ENCODE peak calls at places on chromosomes 16 and 17, in five cellular contexts. A is cardiac fibroblast; K is CD8-positive, alpha-beta T cell; X is AG09319; C is Calu3. S is an unnamed sample.

GRCh38 chr16:50298591-50299507 is 32.5 kb downstream of the ADCY7 start:
- DNase-seq in A (no peak), K (no peak), X (no peak), C (no peak), S (no peak)

GRCh38 chr16:66507731-66508239 is 42.1 kb downstream of the TK2 start:
- DNase-seq in A (no peak), K (no peak), X (no peak), C (no peak), S (no peak)

GRCh38 chr16:49914697-49915096 is 58.8 kb upstream of the ZNF423 start:
- DNase-seq in A (no peak), K (no peak), X (no peak), C (no peak), S (no peak)

GRCh38 chr17:50028207-50029120 is 27.4 kb upstream of the ITGA3 start:
- DNase-seq in A (peak), K (no peak), X (no peak), C (peak), S (peak)

GRCh38 chr17:51722994-51723393 is 435.5 kb downstream of the CA10 start:
- DNase-seq in A (no peak), K (no peak), X (no peak), C (no peak), S (no peak)

GRCh38 chr17:78783711-78784396 is 1.8 kb upstream of the CYTH1 start:
- DNase-seq in A (no peak), K (no peak), X (no peak), C (no peak), S (no peak)

GRCh38 chr16:23257682-23258081 is 44.4 kb upstream of the SCNN1B start:
- DNase-seq in A (no peak), K (no peak), X (no peak), C (peak), S (no peak)

GRCh38 chr16:27344707-27345106 is 30.9 kb downstream of the IL4R start:
- DNase-seq in A (no peak), K (no peak), X (no peak), C (no peak), S (no peak)

GRCh38 chr16:30122621-30123160 is 329 bp downstream of the MAPK3 start:
- DNase-seq in A (peak), K (peak), X (no peak), C (no peak), S (no peak)

GRCh38 chr17:4950075-4950756 is 703 bp upstream of the ENO3 start:
- DNase-seq in A (no peak), K (peak), X (no peak), C (peak), S (peak)

GRCh38 chr17:40561871-40562611 is 3.2 kb downstream of the CCR7 start:
- DNase-seq in A (no peak), K (peak), X (no peak), C (peak), S (no peak)

GRCh38 chr16:75116081-75116910 is at the start of gene LDHD:
- DNase-seq in A (peak), K (no peak), X (no peak), C (peak), S (peak)

GRCh38 chr16:59342669-59343068 is 608.6 kb upstream of the GOT2 start:
- DNase-seq in A (no peak), K (no peak), X (no peak), C (no peak), S (no peak)

GRCh38 chr17:71055128-71055527 is 885.8 kb downstream of the KCNJ2 start:
- DNase-seq in A (no peak), K (no peak), X (no peak), C (no peak), S (no peak)

GRCh38 chr17:27473748-27474609 is 17.7 kb downstream of the KSR1 start:
- DNase-seq in A (peak), K (peak), X (no peak), C (peak), S (peak)

GRCh38 chr17:74442670-74443515 is 11.0 kb downstream of the GPRC5C start:
- DNase-seq in A (peak), K (no peak), X (no peak), C (peak), S (peak)

DNA sequence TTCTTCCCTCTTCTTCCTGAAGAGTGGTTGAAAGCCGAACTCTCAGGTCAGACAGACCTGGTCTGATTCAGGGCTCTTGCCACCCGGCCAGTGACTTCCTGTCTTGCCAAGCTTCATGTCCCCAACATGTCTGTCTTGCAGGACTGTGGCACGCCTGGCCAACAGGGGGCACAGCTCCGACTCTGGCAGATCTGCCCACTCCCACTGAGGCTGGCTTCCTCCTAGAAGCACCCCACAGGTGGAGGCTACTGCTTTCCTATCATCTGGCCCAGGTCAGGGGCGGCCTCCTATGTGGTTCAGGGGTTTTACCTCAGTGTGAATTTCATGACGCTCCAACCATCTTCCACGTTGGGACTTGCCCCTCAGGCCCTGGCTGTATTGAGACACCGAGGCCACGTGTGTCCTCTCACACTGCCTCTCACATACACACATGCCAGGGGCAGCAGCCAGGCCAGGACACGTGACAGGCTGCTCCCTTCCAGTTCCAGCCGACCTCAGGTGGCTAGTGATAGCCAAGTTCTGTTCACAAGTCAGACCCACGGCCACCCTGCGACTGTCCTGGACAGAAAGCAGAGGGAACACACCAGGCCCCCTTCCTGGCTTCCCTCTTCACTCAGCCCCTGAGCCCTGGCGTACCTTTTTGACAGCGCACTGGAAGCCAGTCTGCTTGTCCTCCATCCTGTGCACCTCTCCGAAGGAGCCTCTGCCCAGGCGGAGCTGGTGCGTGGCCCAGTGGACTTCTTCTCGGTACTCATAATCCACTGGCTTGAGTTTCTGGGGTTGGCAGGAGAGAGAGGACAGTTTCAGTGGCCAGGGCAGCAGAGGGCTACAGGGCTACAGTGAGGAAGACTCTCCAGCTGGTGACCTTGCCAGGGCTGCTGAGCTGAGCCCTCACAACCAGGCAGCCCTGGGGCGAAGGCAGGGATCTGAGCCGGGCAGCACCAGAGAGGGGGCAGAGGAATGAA is 22.6 kb upstream of the SPATA32 start:
- DNase-seq in A (no peak), K (peak), X (no peak), C (peak), S (no peak)
- TF ChIP-seq CTCF in A (peak), K (no peak), X (peak), C (peak), S (peak)

GRCh38 chr17:43995150-43995471 is 9.3 kb upstream of the NAGS start:
- DNase-seq in A (no peak), K (no peak), X (no peak), C (no peak), S (peak)
- TF ChIP-seq CTCF in A (no peak), K (peak), X (no peak), C (no peak), S (peak)

DNA sequence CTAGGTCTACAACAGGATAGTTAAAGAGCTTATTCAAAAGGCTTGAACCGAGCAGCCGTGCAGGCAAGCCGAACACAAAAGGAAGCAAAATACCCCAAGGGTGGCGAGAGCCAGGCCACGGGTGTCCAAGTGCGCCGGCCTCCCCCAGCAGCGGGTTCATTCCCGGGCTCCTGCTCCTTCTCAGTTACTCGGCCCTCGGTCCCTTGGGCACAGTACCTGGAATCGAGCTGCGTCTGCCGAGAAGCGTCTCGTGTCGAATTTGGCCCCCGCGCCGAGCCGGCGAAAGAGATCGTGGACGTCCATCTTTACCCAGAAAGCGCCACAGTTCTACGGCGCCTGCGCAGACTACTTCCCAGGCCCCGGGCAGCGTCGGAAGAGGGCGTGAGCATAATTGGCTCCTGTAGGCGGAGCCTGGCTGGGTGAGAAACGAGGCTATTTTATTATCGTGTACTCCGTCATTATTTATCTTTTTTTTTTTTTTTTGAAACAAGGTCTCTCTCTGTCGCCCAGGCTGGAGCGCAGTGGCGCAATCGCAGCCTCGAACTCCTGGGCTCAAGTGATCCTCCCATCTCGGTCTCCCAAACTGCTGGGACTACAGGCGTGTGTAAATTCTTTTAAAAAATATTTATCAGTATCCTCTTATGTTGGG is at the start of gene DDX52:
- DNase-seq in A (peak), K (peak), X (peak), C (peak), S (peak)
- TF ChIP-seq CTCF in A (no peak), K (no peak), X (peak), C (peak), S (no peak)

GRCh38 chr17:77373298-77374169 is 232.8 kb downstream of the SEC14L1 start:
- DNase-seq in A (peak), K (peak), X (no peak), C (no peak), S (no peak)

GRCh38 chr17:77375108-77375507 is 234.3 kb downstream of the SEC14L1 start:
- DNase-seq in A (no peak), K (no peak), X (no peak), C (no peak), S (no peak)

GRCh38 chr17:77375526-77375916 is 234.8 kb downstream of the SEC14L1 start:
- DNase-seq in A (no peak), K (no peak), X (no peak), C (no peak), S (no peak)

GRCh38 chr17:77372444-77373297 is 231.9 kb downstream of the SEC14L1 start:
- DNase-seq in A (peak), K (peak), X (peak), C (no peak), S (peak)

GRCh38 chr17:77374170-77374936 is 233.6 kb downstream of the SEC14L1 start:
- DNase-seq in A (peak), K (peak), X (peak), C (no peak), S (peak)
- TF ChIP-seq CTCF in A (peak), K (peak), X (peak), C (no peak), S (no peak)

DNA sequence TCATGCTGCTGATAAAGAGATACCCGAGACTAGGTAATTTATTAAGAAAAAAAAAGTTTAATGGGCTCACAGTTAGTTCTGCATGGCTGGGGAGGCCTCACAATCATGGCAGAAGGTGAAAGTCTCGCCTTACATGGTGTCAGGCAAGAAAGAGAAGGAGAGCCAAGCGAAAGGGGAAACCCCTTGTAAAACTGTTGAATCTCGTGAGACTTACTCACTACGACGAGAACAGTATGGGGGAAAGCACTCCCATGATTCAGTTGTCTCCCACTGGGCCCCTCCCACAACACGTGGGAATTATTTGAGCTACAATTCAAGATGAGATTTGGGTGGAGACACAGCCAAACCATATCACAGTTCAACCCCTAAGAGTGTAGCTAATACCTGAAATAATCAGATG is 181.5 kb downstream of the PRKCA start:
- DNase-seq in A (no peak), K (no peak), X (no peak), C (no peak), S (no peak)
- TF ChIP-seq CTCF in A (no peak), K (no peak), X (no peak), C (no peak), S (no peak)

DNA sequence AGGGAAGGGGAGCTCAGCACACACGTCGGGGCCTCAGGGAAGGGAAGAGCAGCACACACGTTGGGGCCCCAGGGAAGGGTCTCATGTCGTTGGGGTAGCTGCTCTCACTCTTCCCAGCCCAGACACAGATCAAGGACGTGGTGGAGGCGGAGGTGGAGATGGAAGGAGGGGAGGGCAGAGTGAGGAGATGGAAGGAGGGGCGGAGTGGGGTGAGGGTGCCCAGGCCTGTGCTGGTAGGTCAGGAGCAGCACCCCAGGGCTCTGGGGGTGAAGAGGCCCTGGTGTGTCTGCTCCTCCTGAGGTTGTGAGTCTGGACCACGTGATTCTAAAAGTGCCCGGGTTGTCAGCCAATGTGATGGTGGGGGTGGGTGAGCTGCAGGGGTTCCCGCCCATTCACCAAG is 14.9 kb downstream of the CLCN7 start:
- DNase-seq in A (no peak), K (no peak), X (no peak), C (no peak), S (no peak)
- TF ChIP-seq CTCF in A (no peak), K (no peak), X (no peak), C (no peak), S (no peak)

DNA sequence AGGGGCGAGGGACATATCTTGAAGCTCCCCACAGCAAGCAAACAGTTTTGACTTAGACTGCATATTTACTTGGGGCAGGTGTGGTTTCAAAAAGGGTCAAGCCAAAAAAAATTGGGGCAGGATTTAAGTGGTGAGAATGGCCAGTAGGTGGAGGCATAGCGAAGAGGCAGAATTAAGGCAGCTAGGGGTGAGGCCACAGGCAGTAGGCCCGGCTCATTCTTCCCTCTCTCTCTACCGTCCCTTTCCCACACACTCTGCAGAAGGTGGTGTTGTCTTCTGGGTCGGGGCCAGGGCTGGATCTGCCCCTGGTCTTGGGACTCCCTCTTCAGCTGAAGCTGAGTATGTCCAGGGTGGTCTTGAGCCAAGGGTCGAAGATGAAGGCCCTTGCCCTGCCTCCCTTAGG is 2.6 kb downstream of the SHBG start:
- DNase-seq in A (peak), K (no peak), X (peak), C (peak), S (peak)
- TF ChIP-seq CTCF in A (peak), K (no peak), X (peak), C (peak), S (peak)

GRCh38 chr17:81907219-81908145 is 3.7 kb downstream of the PCYT2 start:
- DNase-seq in A (no peak), K (no peak), X (no peak), C (no peak), S (no peak)
- TF ChIP-seq CTCF in A (peak), K (no peak), X (no peak), C (no peak), S (no peak)

GRCh38 chr16:2724088-2724676 is 4.2 kb upstream of the PRSS27 start:
- DNase-seq in A (no peak), K (no peak), X (no peak), C (no peak), S (no peak)

GRCh38 chr16:2724816-2725348 is 4.9 kb upstream of the PRSS27 start:
- DNase-seq in A (no peak), K (no peak), X (no peak), C (no peak), S (no peak)

GRCh38 chr16:2726923-2727322 is 6.9 kb upstream of the PRSS27 start:
- DNase-seq in A (no peak), K (no peak), X (no peak), C (no peak), S (no peak)

DNA sequence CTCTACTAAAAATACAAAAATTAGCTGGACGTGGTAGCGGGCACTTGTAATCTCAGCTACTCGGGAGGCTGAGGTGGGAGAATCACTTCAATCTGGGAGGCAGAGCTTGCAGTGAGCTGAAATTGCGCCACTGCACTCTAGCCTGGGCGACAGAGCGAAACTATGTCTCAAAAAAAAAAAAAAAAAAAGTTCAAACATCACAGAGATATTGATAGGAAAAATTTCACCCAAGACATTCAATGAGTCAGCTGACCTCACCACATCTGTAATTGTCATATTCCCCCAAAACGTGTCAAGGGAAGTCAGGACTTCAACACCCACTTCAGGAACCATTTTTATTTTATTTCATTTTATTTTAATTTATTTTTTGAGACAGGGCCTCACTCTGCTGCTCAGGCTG is 8.0 kb upstream of the PRSS27 start:
- DNase-seq in A (no peak), K (no peak), X (no peak), C (no peak), S (no peak)
- TF ChIP-seq CTCF in A (no peak), K (no peak), X (no peak), C (no peak), S (no peak)

GRCh38 chr16:57563761-57564160 is 21.3 kb downstream of the ADGRG5 start:
- DNase-seq in A (no peak), K (peak), X (no peak), C (no peak), S (no peak)

GRCh38 chr16:57562066-57562465 is 19.6 kb downstream of the ADGRG5 start:
- DNase-seq in A (no peak), K (peak), X (no peak), C (no peak), S (no peak)

GRCh38 chr16:57564571-57565270 is 22.3 kb downstream of the ADGRG5 start:
- DNase-seq in A (peak), K (peak), X (no peak), C (no peak), S (no peak)

GRCh38 chr16:57562669-57563486 is 20.4 kb downstream of the ADGRG5 start:
- DNase-seq in A (no peak), K (peak), X (no peak), C (no peak), S (no peak)

DNA sequence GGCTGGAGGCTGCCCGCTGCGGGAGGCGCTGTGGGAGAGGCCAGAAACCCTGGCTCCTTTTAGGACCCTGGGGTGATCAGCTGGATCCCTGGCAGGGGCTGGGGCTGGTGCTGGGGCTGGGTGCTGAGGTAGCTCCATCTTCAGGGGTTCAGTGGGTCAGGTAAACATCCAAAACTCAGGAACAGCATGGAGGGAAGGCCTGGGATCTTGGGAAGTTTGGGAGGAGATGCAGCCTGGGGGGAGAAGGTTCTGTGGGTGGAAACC is 21.0 kb downstream of the ADGRG5 start:
- DNase-seq in A (no peak), K (peak), X (no peak), C (no peak), S (no peak)
- TF ChIP-seq CTCF in A (no peak), K (no peak), X (no peak), C (no peak), S (no peak)